ENCODE peak calls at places on chromosomes 1 and 21, in four cellular contexts. L, W, Z and H are unnamed samples.

GRCh38 chr1:64330839-64331238 is 127.4 kb downstream of the UBE2U start:
- DNase-seq in L (no peak), W (no peak), Z (no peak), H (no peak)

GRCh38 chr1:30058966-30059365 is 664.4 kb downstream of the MATN1 start:
- DNase-seq in L (no peak), Z (no peak), W (no peak), H (no peak)

GRCh38 chr1:79042117-79042516 is 35.6 kb upstream of the ADGRL4 start:
- DNase-seq in L (no peak), W (no peak), Z (no peak), H (no peak)

GRCh38 chr1:93552751-93553455 is 105.0 kb downstream of the FNBP1L start:
- DNase-seq in Z (peak; percentile 71), L (no peak), W (peak; percentile 76), H (peak; percentile 56)

GRCh38 chr1:2966435-2966834 is 54.8 kb upstream of the ACTRT2 start:
- DNase-seq in W (no peak), L (no peak), Z (no peak), H (no peak)

GRCh38 chr1:59375321-59376220 is 78.7 kb downstream of the FGGY start:
- DNase-seq in L (no peak), Z (no peak), W (no peak), H (no peak)

GRCh38 chr1:41255978-41256377 is 13.9 kb upstream of the SCMH1 start:
- DNase-seq in Z (no peak), L (no peak), W (no peak), H (no peak)

GRCh38 chr1:181345146-181345545 is 138.2 kb upstream of the CACNA1E start:
- DNase-seq in L (no peak), W (no peak), Z (no peak), H (no peak)

GRCh38 chr1:152906023-152906565 is 2.3 kb upstream of the IVL start:
- DNase-seq in L (no peak), W (no peak), Z (no peak), H (no peak)

GRCh38 chr1:173134800-173135199 is 72.3 kb downstream of the TNFSF4 start:
- DNase-seq in W (no peak), Z (no peak), L (no peak), H (no peak)

GRCh38 chr1:166695115-166695514 is 144.2 kb upstream of the POGK start:
- DNase-seq in Z (no peak), W (no peak), L (no peak), H (no peak)

GRCh38 chr1:67228791-67229190 is 62.5 kb downstream of the IL23R start:
- DNase-seq in Z (no peak), W (no peak), L (no peak), H (no peak)

GRCh38 chr21:18529253-18529652 is 125.7 kb upstream of the TMPRSS15 start:
- DNase-seq in W (peak; percentile 7), L (no peak), Z (no peak), H (no peak)

GRCh38 chr1:185966487-185966886 is 232.3 kb downstream of the HMCN1 start:
- DNase-seq in W (no peak), L (no peak), Z (no peak), H (no peak)

GRCh38 chr1:938088-938683 is 14.5 kb downstream of the SAMD11 start:
- DNase-seq in L (no peak), W (no peak), Z (peak; percentile 49), H (no peak)

GRCh38 chr1:101520302-101520701 is 283.5 kb downstream of the S1PR1 start:
- DNase-seq in Z (peak; percentile 60), L (no peak), W (no peak), H (no peak)

GRCh38 chr21:29302340-29302991 is 3.7 kb downstream of the BACH1 start:
- DNase-seq in L (no peak), W (no peak), Z (no peak), H (no peak)

GRCh38 chr1:30232288-30232899 is 491.0 kb downstream of the MATN1 start:
- DNase-seq in Z (peak; percentile 57), W (no peak), L (peak; percentile 14), H (no peak)

GRCh38 chr1:232620356-232620841 is 9.5 kb downstream of the SIPA1L2 start:
- DNase-seq in Z (peak; percentile 64), L (no peak), W (peak; percentile 71), H (peak; percentile 48)

GRCh38 chr1:69485616-69486015 is 82.1 kb upstream of the LRRC7 start:
- DNase-seq in L (no peak), W (no peak), Z (no peak), H (no peak)

GRCh38 chr1:117622726-117623125 is 16.9 kb downstream of the TENT5C start:
- DNase-seq in L (no peak), W (no peak), Z (no peak), H (no peak)

GRCh38 chr1:182392045-182393028 is 747 bp upstream of the GLUL start:
- DNase-seq in L (no peak), W (peak; percentile 50), Z (peak; percentile 81), H (no peak)

GRCh38 chr1:25795227-25795626 is 4.8 kb upstream of the SELENON start:
- DNase-seq in Z (no peak), L (no peak), W (no peak), H (no peak)

GRCh38 chr1:185312361-185312760 is 4.7 kb downstream of the IVNS1ABP start:
- DNase-seq in Z (no peak), W (no peak), L (no peak), H (no peak)

GRCh38 chr1:183019860-183020259 is 3.4 kb upstream of the LAMC1 start:
- DNase-seq in W (no peak), L (no peak), Z (no peak), H (no peak)